ENCODE peak calls at places on chromosome 21, in four cellular contexts. Z, B, O and K are unnamed samples.

GRCh38 chr21:43825610-43825935 is 36.2 kb downstream of the RRP1 start:
- DNase-seq in Z (no peak), B (no peak), O (no peak), K (no peak)

GRCh38 chr21:41366522-41367151 is 4.8 kb downstream of the MX2 start:
- DNase-seq in Z (no peak), B (peak; percentile 81), O (no peak), K (peak; percentile 96)

GRCh38 chr21:25979845-25980433 is 190.6 kb downstream of the APP start:
- DNase-seq in Z (no peak), B (no peak), O (no peak), K (no peak)

GRCh38 chr21:45822429-45823099 is 159.0 kb upstream of the COL6A1 start:
- DNase-seq in Z (no peak), B (no peak), O (no peak), K (no peak)

GRCh38 chr21:17523007-17523451 is 10.2 kb downstream of the CXADR start:
- DNase-seq in Z (no peak), B (no peak), O (no peak), K (no peak)

GRCh38 chr21:42324896-42325295 is 9.7 kb upstream of the TFF3 start:
- DNase-seq in Z (no peak), B (no peak), O (no peak), K (no peak)

GRCh38 chr21:36773111-36773510 is 74.2 kb downstream of the SIM2 start:
- DNase-seq in Z (no peak), B (peak; percentile 41), O (peak; percentile 77), K (peak; percentile 68)

GRCh38 chr21:39924577-39925308 is 57.5 kb downstream of the PCP4 start:
- DNase-seq in Z (no peak), B (no peak), O (no peak), K (no peak)

GRCh38 chr21:28742527-28742926 is 250.2 kb downstream of the LTN1 start:
- DNase-seq in Z (no peak), B (peak; percentile 47), O (no peak), K (peak; percentile 30)

GRCh38 chr21:41536076-41536826 is 28.3 kb upstream of the TMPRSS2 start:
- DNase-seq in Z (no peak), B (no peak), O (no peak), K (peak; percentile 61)

GRCh38 chr21:26916799-26917198 is 50.1 kb downstream of the ADAMTS5 start:
- DNase-seq in Z (no peak), B (no peak), O (no peak), K (no peak)